ENCODE peak calls at places on chromosomes 1 and 21, in six cellular contexts. G is activated CD4-positive, alpha-beta T cell treated with anti-CD3 and anti-CD28 coated beads, Interleukin-2, amount 50 U/mL, for 1 hour; L is bronchial epithelial cell; A is AG10803; F is K562; X is mucosa of descending colon. B is an unnamed sample.

GRCh38 chr1:198934901-198935301 is 296.1 kb downstream of the PTPRC start:
- DNase-seq in G (peak), L (peak), A (peak), F (no peak), X (no peak), B (no peak)

GRCh38 chr21:30434033-30434631 is 4.1 kb downstream of the KRTAP13-4 start:
- DNase-seq in G (no peak), L (peak), A (peak), F (peak), X (no peak), B (no peak)

GRCh38 chr1:78408830-78409229 is 81.9 kb upstream of the PTGFR start:
- DNase-seq in G (no peak), L (peak), A (peak), F (no peak), X (no peak), B (peak)

GRCh38 chr1:64975740-64976139 is 9.4 kb upstream of the JAK1 start:
- DNase-seq in G (no peak), L (no peak), A (no peak), F (no peak), X (no peak), B (no peak)

GRCh38 chr1:1148061-1148460 is 25.6 kb upstream of the TTLL10 start:
- DNase-seq in G (no peak), L (no peak), A (no peak), F (no peak), X (no peak), B (no peak)

GRCh38 chr1:56097713-56098112 is 481.6 kb downstream of the PLPP3 start:
- DNase-seq in G (no peak), L (no peak), A (peak), F (no peak), X (no peak), B (no peak)

GRCh38 chr21:29697555-29698193 is 242.1 kb downstream of the GRIK1 start:
- DNase-seq in G (no peak), L (no peak), A (no peak), F (peak), X (no peak), B (no peak)

GRCh38 chr1:25190260-25190659 is 42.0 kb downstream of the SYF2 start:
- DNase-seq in G (no peak), L (no peak), A (no peak), F (no peak), X (no peak), B (no peak)

GRCh38 chr1:30273021-30273325 is 450.4 kb downstream of the MATN1 start:
- DNase-seq in G (no peak), L (no peak), A (no peak), F (no peak), X (no peak), B (no peak)

GRCh38 chr1:167227934-167228378 is 7.3 kb downstream of the POU2F1 start:
- DNase-seq in G (no peak), L (peak), A (no peak), F (peak), X (no peak), B (no peak)

GRCh38 chr21:44498965-44499560 is 40.9 kb downstream of the KRTAP10-1 start:
- DNase-seq in G (no peak), L (no peak), A (no peak), F (no peak), X (peak), B (no peak)

GRCh38 chr1:233109121-233109520 is 158.7 kb downstream of the NTPCR start:
- DNase-seq in G (no peak), L (peak), A (no peak), F (no peak), X (no peak), B (no peak)

GRCh38 chr1:230600111-230601000 is 41.9 kb upstream of the COG2 start:
- DNase-seq in G (no peak), L (peak), A (no peak), F (no peak), X (no peak), B (no peak)

GRCh38 chr1:240987928-240988327 is 369.1 kb downstream of the RGS7 start:
- DNase-seq in G (no peak), L (no peak), A (no peak), F (no peak), X (no peak), B (peak)